ENCODE peak calls at places on chromosomes 11 and 22, in six cellular contexts. M is progenitor cell of endocrine pancreas; P is stimulated activated CD4-positive, alpha-beta T cell treated with anti-CD3 and anti-CD28 coated beads, Interleukin-4, amount 100 ng/mL, for 48 hours; N is PC-3; A is amygdala; O is SJSA1. B is an unnamed sample.

GRCh38 chr11:113267536-113267935 is 46.8 kb upstream of the TTC12 start:
- DNase-seq in M (no peak), P (no peak), N (no peak), A (peak), O (no peak), B (no peak)

GRCh38 chr22:49765951-49766350 is 61.7 kb downstream of the BRD1 start:
- DNase-seq in M (peak), P (no peak), N (no peak), A (no peak), O (no peak), B (no peak)

GRCh38 chr11:12050470-12050891 is 42.1 kb upstream of the DKK3 start:
- DNase-seq in M (no peak), P (no peak), N (no peak), A (no peak), O (no peak), B (no peak)

GRCh38 chr11:110092577-110093406 is at the start of gene ZC3H12C:
- DNase-seq in M (peak), P (peak), N (peak), A (peak), O (peak), B (no peak)

GRCh38 chr11:95035316-95035715 is 10.3 kb downstream of the KDM4E start:
- DNase-seq in M (no peak), P (no peak), N (no peak), A (no peak), O (no peak), B (no peak)

GRCh38 chr11:12223771-12224536 is 113.6 kb downstream of the MICAL2 start:
- DNase-seq in M (no peak), P (no peak), N (peak), A (no peak), O (peak), B (peak)

GRCh38 chr22:48146426-48146825 is 1384.0 kb downstream of the TBC1D22A start:
- DNase-seq in M (no peak), P (no peak), N (no peak), A (no peak), O (no peak), B (no peak)

GRCh38 chr22:21599053-21599893 is 30.5 kb downstream of the YDJC start:
- DNase-seq in M (no peak), P (no peak), N (no peak), A (no peak), O (no peak), B (no peak)

GRCh38 chr11:72067266-72067665 is 13.1 kb downstream of the NUMA1 start:
- DNase-seq in M (no peak), P (no peak), N (no peak), A (no peak), O (no peak), B (no peak)

GRCh38 chr22:26891431-26891830 is 234.0 kb downstream of the MIAT start:
- DNase-seq in M (no peak), P (no peak), N (no peak), A (no peak), O (no peak), B (no peak)

GRCh38 chr11:18312663-18313420 is 9.1 kb downstream of the HPS5 start:
- DNase-seq in M (no peak), P (no peak), N (no peak), A (no peak), O (peak), B (no peak)

GRCh38 chr11:111663820-111664219 is 61.6 kb downstream of the SIK2 start:
- DNase-seq in M (no peak), P (no peak), N (no peak), A (no peak), O (no peak), B (no peak)

GRCh38 chr11:69131644-69132300 is 24.0 kb upstream of the SMIM38 start:
- DNase-seq in M (peak), P (no peak), N (peak), A (no peak), O (peak), B (no peak)

GRCh38 chr11:47326198-47326597 is 26.3 kb downstream of the MYBPC3 start:
- DNase-seq in M (no peak), P (no peak), N (no peak), A (no peak), O (no peak), B (no peak)

GRCh38 chr11:110582728-110583432 is 129.4 kb downstream of the ARHGAP20 start:
- DNase-seq in M (no peak), P (no peak), N (no peak), A (no peak), O (no peak), B (no peak)

GRCh38 chr11:44611687-44612437 is 46.4 kb downstream of the CD82 start:
- DNase-seq in M (no peak), P (no peak), N (no peak), A (peak), O (no peak), B (peak)

GRCh38 chr11:28384418-28384817 is 276.2 kb downstream of the METTL15 start:
- DNase-seq in M (no peak), P (no peak), N (peak), A (no peak), O (peak), B (no peak)

GRCh38 chr22:49255741-49256318 is 571.8 kb downstream of the BRD1 start:
- DNase-seq in M (no peak), P (no peak), N (no peak), A (no peak), O (no peak), B (no peak)